ENCODE peak calls at places on chromosomes 5 and 9, in five cellular contexts. O is stimulated activated CD8-positive, alpha-beta memory T cell treated with anti-CD3 and anti-CD28 coated beads, Interleukin-15, amount 100 ng/mL, for 48 hours; S is activated naive CD4-positive, alpha-beta T cell; W is HT1080; B is HCT116. E is an unnamed sample.

GRCh38 chr9:35338086-35338485 is 151.8 kb upstream of the RUSC2 start:
- DNase-seq in O (no peak), S (no peak), W (no peak), B (no peak), E (no peak)

GRCh38 chr5:143251946-143252345 is 151.5 kb downstream of the NR3C1 start:
- DNase-seq in O (no peak), S (no peak), W (no peak), B (no peak), E (no peak)

GRCh38 chr5:120823316-120823715 is 359.2 kb downstream of the PRR16 start:
- DNase-seq in O (no peak), S (no peak), W (no peak), B (no peak), E (no peak)

GRCh38 chr5:54756301-54756700 is 229.1 kb downstream of the ESM1 start:
- DNase-seq in O (no peak), S (no peak), W (no peak), B (no peak), E (no peak)

GRCh38 chr5:142829821-142830220 is 59.6 kb downstream of the ARHGAP26 start:
- DNase-seq in O (no peak), S (no peak), W (peak), B (no peak), E (peak)

GRCh38 chr5:107519900-107520354 is 150.8 kb downstream of the EFNA5 start:
- DNase-seq in O (no peak), S (no peak), W (peak), B (no peak), E (peak)

GRCh38 chr5:74587895-74588294 is 52.6 kb downstream of the ENC1 start:
- DNase-seq in O (no peak), S (no peak), W (no peak), B (no peak), E (no peak)

GRCh38 chr5:36733183-36733582 is 126.8 kb downstream of the SLC1A3 start:
- DNase-seq in O (no peak), S (no peak), W (no peak), B (no peak), E (no peak)

GRCh38 chr9:114930063-114930812 is at the start of gene TNFSF8:
- DNase-seq in O (peak), S (peak), W (no peak), B (no peak), E (no peak)

GRCh38 chr5:89036166-89036565 is 153.2 kb upstream of the MEF2C start:
- DNase-seq in O (no peak), S (no peak), W (no peak), B (no peak), E (no peak)

GRCh38 chr5:32627219-32627880 is 42.0 kb downstream of the SUB1 start:
- DNase-seq in O (no peak), S (no peak), W (no peak), B (no peak), E (no peak)

GRCh38 chr9:38019731-38020130 is 49.3 kb downstream of the SHB start:
- DNase-seq in O (no peak), S (no peak), W (no peak), B (no peak), E (no peak)

GRCh38 chr5:1406681-1407640 is 38.3 kb downstream of the SLC6A3 start:
- DNase-seq in O (no peak), S (no peak), W (no peak), B (no peak), E (no peak)

GRCh38 chr9:87673446-87674109 is 52.3 kb upstream of the CTSL start:
- DNase-seq in O (no peak), S (no peak), W (no peak), B (no peak), E (no peak)

GRCh38 chr5:169229342-169229892 is 71.5 kb downstream of the SLIT3 start:
- DNase-seq in O (no peak), S (no peak), W (no peak), B (no peak), E (no peak)

GRCh38 chr9:87516931-87517300 is 19.2 kb downstream of the DAPK1 start:
- DNase-seq in O (no peak), S (no peak), W (no peak), B (no peak), E (no peak)

GRCh38 chr5:80620206-80620605 is 34.2 kb upstream of the MSH3 start:
- DNase-seq in O (no peak), S (no peak), W (no peak), B (no peak), E (peak)

GRCh38 chr9:126842977-126843799 is 17.3 kb upstream of the ZBTB34 start:
- DNase-seq in O (no peak), S (no peak), W (no peak), B (no peak), E (peak)

GRCh38 chr9:134759001-134759607 is 117.5 kb downstream of the COL5A1 start:
- DNase-seq in O (no peak), S (no peak), W (no peak), B (no peak), E (no peak)

GRCh38 chr5:132076983-132077382 is 3.4 kb downstream of the CSF2 start:
- DNase-seq in O (no peak), S (no peak), W (no peak), B (no peak), E (no peak)

GRCh38 chr5:119743927-119744326 is 114.6 kb downstream of the FAM170A start:
- DNase-seq in O (no peak), S (no peak), W (peak), B (peak), E (peak)

GRCh38 chr9:127066060-127066774 is 56.2 kb downstream of the ANGPTL2 start:
- DNase-seq in O (no peak), S (no peak), W (no peak), B (no peak), E (peak)

GRCh38 chr5:132424167-132424935 is 54.8 kb downstream of the SLC22A5 start:
- DNase-seq in O (no peak), S (no peak), W (no peak), B (no peak), E (no peak)

GRCh38 chr9:127873223-127873691 is 4.2 kb downstream of the AK1 start:
- DNase-seq in O (no peak), S (no peak), W (no peak), B (no peak), E (no peak)

GRCh38 chr9:19924090-19924489 is 135.3 kb upstream of the SLC24A2 start:
- DNase-seq in O (no peak), S (no peak), W (no peak), B (no peak), E (no peak)

GRCh38 chr5:162209005-162209605 is 141.5 kb downstream of the GABRG2 start:
- DNase-seq in O (no peak), S (no peak), W (peak), B (peak), E (no peak)

GRCh38 chr5:30103056-30104020 is 1090.1 kb upstream of the CDH6 start:
- DNase-seq in O (no peak), S (no peak), W (peak), B (no peak), E (no peak)

GRCh38 chr9:113417370-113417769 is 6.8 kb downstream of the C9orf43 start:
- DNase-seq in O (no peak), S (no peak), W (no peak), B (no peak), E (no peak)

GRCh38 chr5:139708877-139709586 is 60.9 kb downstream of the CXXC5 start:
- DNase-seq in O (no peak), S (no peak), W (no peak), B (no peak), E (peak)

E was measured in Daoy.